ENCODE peak calls at places on chromosome 14, in four cellular contexts. K is kidney glomerular epithelial cell, D is coronary artery, T is OCI-M1. U is an unnamed sample.

GRCh38 chr14:31536201-31536960 is 24.8 kb upstream of the NUBPL start:
- DNase-seq in D (no peak), T (peak), K (no peak), U (peak)

GRCh38 chr14:91108941-91109611 is 4.8 kb upstream of the DGLUCY start:
- DNase-seq in D (no peak), K (peak), T (peak), U (no peak)

GRCh38 chr14:50736932-50737419 is 68.9 kb upstream of the SAV1 start:
- DNase-seq in K (no peak), T (no peak), D (no peak), U (no peak)

GRCh38 chr14:104974146-104974541 is 4.0 kb downstream of the AHNAK2 start:
- DNase-seq in K (no peak), T (no peak), D (no peak), U (no peak)

GRCh38 chr14:35337557-35338255 is 45.5 kb downstream of the PSMA6 start:
- DNase-seq in T (no peak), K (peak), D (no peak), U (no peak)

GRCh38 chr14:42665083-42665482 is 1058.4 kb downstream of the LRFN5 start:
- DNase-seq in T (no peak), K (no peak), D (no peak), U (no peak)

GRCh38 chr14:83632375-83632774 is 1897.6 kb upstream of the FLRT2 start:
- DNase-seq in T (peak), D (no peak), K (no peak), U (no peak)

GRCh38 chr14:24172871-24173281 is 996 bp downstream of the REC8 start:
- DNase-seq in K (no peak), D (no peak), T (no peak), U (no peak)

GRCh38 chr14:71555654-71556559 is 376.3 kb upstream of the RGS6 start:
- DNase-seq in T (peak), K (peak), D (no peak), U (no peak)

GRCh38 chr14:88628452-88628851 is 65.6 kb downstream of the ZC3H14 start:
- DNase-seq in T (no peak), K (no peak), D (no peak), U (no peak)

GRCh38 chr14:104352493-104353220 is 214.3 kb downstream of the KIF26A start:
- DNase-seq in T (no peak), K (no peak), D (peak), U (no peak)

GRCh38 chr14:101595887-101596721 is 34.8 kb downstream of the DIO3 start:
- DNase-seq in K (no peak), D (peak), T (no peak), U (no peak)

GRCh38 chr14:75454963-75455546 is 27.2 kb downstream of the JDP2 start:
- DNase-seq in D (no peak), T (peak), K (peak), U (peak)

GRCh38 chr14:31207287-31207745 is 277 bp downstream of the HECTD1 start:
- DNase-seq in K (peak), T (no peak), D (peak), U (no peak)

GRCh38 chr14:103692159-103692558 is 23.1 kb downstream of the XRCC3 start:
- DNase-seq in K (no peak), T (no peak), D (no peak), U (no peak)

GRCh38 chr14:61925043-61925442 is 162.8 kb downstream of the SNAPC1 start:
- DNase-seq in K (peak), T (no peak), D (no peak), U (no peak)

GRCh38 chr14:37116933-37117844 is 55.2 kb downstream of the SLC25A21 start:
- DNase-seq in T (peak), K (peak), D (no peak), U (peak)

GRCh38 chr14:58915646-58916045 is 272.8 kb upstream of the DAAM1 start:
- DNase-seq in D (no peak), K (no peak), T (no peak), U (no peak)

GRCh38 chr14:64702493-64703392 is 1.5 kb upstream of the PLEKHG3 start:
- DNase-seq in D (peak), T (no peak), K (no peak), U (peak)

GRCh38 chr14:34214961-34215360 is 247.1 kb downstream of the SPTSSA start:
- DNase-seq in T (no peak), D (no peak), K (no peak), U (no peak)

GRCh38 chr14:105068818-105069217 is 3.6 kb upstream of the GPR132 start:
- DNase-seq in D (no peak), K (no peak), T (no peak), U (no peak)